ENCODE peak calls at places on chromosomes 6 and 20, in nine cellular contexts. R, G, D, N, P, X, B, L and U are unnamed samples.

GRCh38 chr6:149642829-149643580 is 5.5 kb downstream of the KATNA1 start:
- DNase-seq in R (no peak), G (no peak), D (no peak), N (no peak), P (no peak), X (no peak), B (no peak), L (no peak), U (no peak)

GRCh38 chr6:160259143-160259425 is 463 bp upstream of the SLC22A2 start:
- DNase-seq in R (no peak), G (no peak), D (no peak), N (no peak), P (no peak), X (no peak), B (no peak), L (no peak), U (no peak)

GRCh38 chr6:157800420-157801237 is 22.4 kb upstream of the SNX9 start:
- DNase-seq in R (no peak), G (no peak), D (no peak), N (no peak), P (no peak), X (no peak), B (peak), L (no peak), U (peak)

GRCh38 chr20:48285656-48286055 is 500.4 kb upstream of the SULF2 start:
- DNase-seq in R (no peak), G (no peak), D (no peak), N (no peak), P (no peak), X (peak), B (no peak), L (no peak), U (no peak)

GRCh38 chr6:445571-446417 is 54.2 kb downstream of the IRF4 start:
- DNase-seq in R (no peak), G (no peak), D (no peak), N (no peak), P (no peak), X (no peak), B (no peak), L (no peak), U (no peak)

GRCh38 chr6:111713811-111714210 is 108.1 kb upstream of the TRAF3IP2 start:
- DNase-seq in R (no peak), G (no peak), D (no peak), N (no peak), P (no peak), X (no peak), B (no peak), L (no peak), U (no peak)

GRCh38 chr6:37059344-37060194 is 54.1 kb downstream of the FGD2 start:
- DNase-seq in R (no peak), G (peak), D (peak), N (peak), P (peak), X (peak), B (no peak), L (peak), U (no peak)

GRCh38 chr6:65123516-65123915 is 583.5 kb downstream of the EYS start:
- DNase-seq in R (no peak), G (no peak), D (no peak), N (no peak), P (no peak), X (no peak), B (no peak), L (no peak), U (no peak)

GRCh38 chr6:36671687-36672375 is 6.7 kb upstream of the CDKN1A start:
- DNase-seq in R (no peak), G (no peak), D (no peak), N (no peak), P (no peak), X (peak), B (no peak), L (no peak), U (no peak)

GRCh38 chr6:93575495-93575894 is 156.1 kb upstream of the EPHA7 start:
- DNase-seq in R (no peak), G (no peak), D (no peak), N (no peak), P (no peak), X (no peak), B (no peak), L (no peak), U (no peak)

GRCh38 chr6:17043148-17043522 is 58.7 kb upstream of the STMND1 start:
- DNase-seq in R (no peak), G (no peak), D (no peak), N (no peak), P (no peak), X (no peak), B (no peak), L (no peak), U (no peak)

GRCh38 chr6:68473433-68474210 is 161.5 kb upstream of the ADGRB3 start:
- DNase-seq in R (peak), G (no peak), D (no peak), N (no peak), P (no peak), X (no peak), B (no peak), L (no peak), U (no peak)

GRCh38 chr6:37182736-37183590 is 13.0 kb downstream of the PIM1 start:
- DNase-seq in R (no peak), G (no peak), D (no peak), N (no peak), P (no peak), X (no peak), B (peak), L (peak), U (peak)

GRCh38 chr6:166476634-166477215 is 94.0 kb upstream of the MPC1 start:
- DNase-seq in R (no peak), G (no peak), D (no peak), N (no peak), P (no peak), X (no peak), B (no peak), L (no peak), U (no peak)

GRCh38 chr20:19786311-19786710 is 28.3 kb downstream of the RIN2 start:
- DNase-seq in R (no peak), G (no peak), D (peak), N (no peak), P (no peak), X (no peak), B (no peak), L (no peak), U (peak)

GRCh38 chr6:33692760-33693158 is 18.7 kb downstream of the UQCC2 start:
- DNase-seq in R (no peak), G (no peak), D (no peak), N (no peak), P (no peak), X (no peak), B (no peak), L (no peak), U (peak)

GRCh38 chr20:36544134-36545018 is 3.1 kb downstream of the MYL9 start:
- DNase-seq in R (no peak), G (no peak), D (no peak), N (no peak), P (no peak), X (no peak), B (no peak), L (no peak), U (no peak)
- H3K27ac ChIP-seq in R (no peak), G (no peak), D (no peak), N (no peak), P (no peak), X (no peak), B (no peak), L (no peak), U (no peak)

GRCh38 chr6:44481765-44482164 is 94.3 kb downstream of the CDC5L start:
- DNase-seq in R (no peak), G (no peak), D (no peak), N (no peak), P (no peak), X (no peak), B (no peak), L (no peak), U (no peak)
- TF ChIP-seq REST in R (no peak), G (no peak), D (no peak), N (no peak), P (no peak), X (no peak), B (no peak), L (no peak), U (no peak)

DNA sequence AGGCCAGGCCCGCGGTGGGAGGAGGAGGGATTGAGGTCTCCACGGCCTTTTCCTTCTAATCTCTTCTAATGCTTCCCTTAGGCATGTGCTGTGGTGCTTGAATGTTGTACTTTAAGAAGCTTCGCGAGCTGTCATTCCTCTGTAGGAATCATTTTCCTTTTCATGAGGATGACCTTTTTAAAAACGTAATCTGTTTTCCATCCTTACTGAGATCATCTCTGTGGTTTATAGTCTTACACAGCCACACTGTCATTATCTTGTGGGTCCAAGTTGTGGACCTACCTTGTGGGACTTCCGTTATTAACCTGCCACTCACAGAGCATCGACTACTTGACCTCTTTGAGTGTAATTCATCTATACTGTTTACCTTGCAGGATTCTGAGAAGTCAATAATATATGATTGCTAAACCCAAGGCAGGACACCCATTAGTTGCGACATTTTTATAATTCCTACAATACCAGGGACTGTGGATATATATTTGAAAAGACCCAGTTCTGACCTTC is 716 bp downstream of the SLC25A27 start:
- DNase-seq in R (no peak), G (no peak), D (peak), N (no peak), P (no peak), X (no peak), B (no peak), L (no peak), U (no peak)
- H3K27ac ChIP-seq in R (no peak), G (no peak), D (no peak), N (no peak), P (peak), X (no peak), B (no peak), L (no peak), U (no peak)

DNA sequence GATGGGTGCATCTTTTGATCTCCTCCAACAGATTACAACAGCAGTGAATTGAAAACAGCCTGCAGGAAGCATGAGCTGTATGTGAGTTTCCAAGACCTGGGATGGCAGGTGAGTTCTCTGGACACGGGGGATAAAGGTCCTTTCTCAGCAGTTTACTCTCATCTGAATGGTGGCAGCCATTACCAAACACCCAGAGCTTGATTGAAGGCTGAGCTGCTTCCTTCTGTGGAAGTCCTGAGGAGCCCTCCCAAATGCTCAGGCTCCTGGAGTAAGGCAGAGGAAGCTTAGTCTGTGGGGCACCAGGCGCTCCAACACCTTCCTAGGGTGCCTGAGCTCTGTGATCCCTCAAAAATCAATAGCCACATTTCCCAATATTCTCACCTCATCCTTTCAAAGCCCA is 31.5 kb downstream of the TXNDC5 start:
- DNase-seq in R (no peak), G (no peak), D (no peak), N (no peak), P (no peak), X (no peak), B (no peak), L (no peak), U (no peak)
- TF ChIP-seq REST in R (no peak), G (no peak), D (no peak), N (no peak), P (no peak), X (no peak), B (no peak), L (no peak), U (no peak)

DNA sequence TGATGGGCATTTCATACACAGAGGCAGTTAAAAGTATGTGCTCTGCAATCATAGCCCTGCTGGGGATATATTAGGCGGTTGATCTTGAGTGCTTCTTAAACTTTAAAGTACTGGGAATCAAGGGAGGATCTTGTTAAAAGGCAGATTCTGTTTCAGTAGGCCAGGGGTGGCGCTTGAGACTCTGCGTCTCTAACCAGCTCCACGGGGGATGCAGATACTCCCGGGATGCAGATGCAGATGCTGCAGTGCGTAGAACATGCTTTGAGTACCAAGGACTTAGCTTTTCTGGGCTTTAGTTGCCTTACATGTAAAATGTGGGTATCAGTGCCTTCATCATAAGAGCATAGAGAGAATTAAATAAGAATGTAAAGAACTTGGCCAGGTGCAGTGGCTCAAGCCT is 44.4 kb upstream of the ENPP5 start:
- DNase-seq in R (no peak), G (no peak), D (peak), N (no peak), P (no peak), X (no peak), B (no peak), L (no peak), U (no peak)
- H3K27ac ChIP-seq in R (no peak), G (no peak), D (no peak), N (no peak), P (no peak), X (no peak), B (no peak), L (no peak), U (no peak)